ENCODE peak calls at places on chromosomes 6 and 20, in four cellular contexts. S, E, L and A are unnamed samples.

GRCh38 chr6:10586302-10586701 is 65.2 kb downstream of the GCNT2 start:
- DNase-seq in S (no peak), E (no peak), L (no peak), A (no peak)

GRCh38 chr6:25112207-25112874 is 166.8 kb upstream of the CARMIL1 start:
- DNase-seq in S (no peak), L (no peak), E (no peak), A (no peak)

GRCh38 chr6:45728674-45729073 is 287.0 kb downstream of the CLIC5 start:
- DNase-seq in L (peak), E (no peak), S (no peak), A (no peak)

GRCh38 chr6:20688710-20689500 is 154.6 kb downstream of the CDKAL1 start:
- DNase-seq in E (peak), L (no peak), S (no peak), A (no peak)

GRCh38 chr6:79307321-79308036 is 73.0 kb upstream of the HMGN3 start:
- DNase-seq in L (no peak), E (no peak), S (no peak), A (no peak)

GRCh38 chr6:121595646-121596045 is 160.2 kb downstream of the GJA1 start:
- DNase-seq in E (no peak), L (no peak), S (no peak), A (no peak)

GRCh38 chr6:63649847-63650265 is 14.3 kb downstream of the PHF3 start:
- DNase-seq in E (no peak), S (no peak), L (no peak), A (no peak)

GRCh38 chr6:42046491-42047219 is 3.7 kb upstream of the TAF8 start:
- DNase-seq in S (no peak), L (no peak), E (no peak), A (no peak)

GRCh38 chr20:49814057-49814675 is 1.5 kb downstream of the SLC9A8 start:
- DNase-seq in S (no peak), L (no peak), E (no peak), A (no peak)

GRCh38 chr6:68652117-68652536 is 17.0 kb downstream of the ADGRB3 start:
- DNase-seq in L (no peak), S (no peak), E (no peak), A (no peak)

GRCh38 chr6:140245641-140246040 is 871.2 kb upstream of the CITED2 start:
- DNase-seq in E (no peak), L (no peak), S (no peak), A (no peak)

GRCh38 chr6:131948692-131949614 is 2.2 kb downstream of the CCN2 start:
- DNase-seq in L (peak), S (no peak), E (peak), A (no peak)

GRCh38 chr6:116096979-116097816 is 3.5 kb upstream of the NT5DC1 start:
- DNase-seq in L (no peak), S (no peak), E (no peak), A (no peak)

GRCh38 chr20:54197621-54198604 is 10.0 kb upstream of the PFDN4 start:
- DNase-seq in E (peak), S (no peak), L (peak), A (no peak)